ENCODE peak calls at places on chromosomes 12 and 14, in seven cellular contexts. One of them, this sample, is unnamed.

GRCh38 chr14:31895206-31895605 is 181.9 kb upstream of the ARHGAP5 start:
- DNase-seq in stimulated activated CD8-positive, alpha-beta memory T cell treated with anti-CD3 and anti-CD28 coated beads, Interleukin-7, amount 100 ng/mL, for 4 hours: no peak
- DNase-seq in neuronal stem cell: no peak
- DNase-seq in GM12865: no peak
- DNase-seq in left ventricle myocardium superior: no peak
- DNase-seq in AG10803: peak; percentile 58
- DNase-seq in naive thymus-derived CD8-positive, alpha-beta T cell: no peak
- DNase-seq in this sample: no peak

GRCh38 chr12:92574046-92574783 is 128.6 kb upstream of the PLEKHG7 start:
- DNase-seq in stimulated activated CD8-positive, alpha-beta memory T cell treated with anti-CD3 and anti-CD28 coated beads, Interleukin-7, amount 100 ng/mL, for 4 hours: no peak
- DNase-seq in naive thymus-derived CD8-positive, alpha-beta T cell: no peak
- DNase-seq in GM12865: no peak
- DNase-seq in neuronal stem cell: no peak
- DNase-seq in AG10803: peak; percentile 39
- DNase-seq in left ventricle myocardium superior: no peak
- DNase-seq in this sample: no peak

GRCh38 chr14:104119119-104119699 is 19.2 kb upstream of the KIF26A start:
- DNase-seq in stimulated activated CD8-positive, alpha-beta memory T cell treated with anti-CD3 and anti-CD28 coated beads, Interleukin-7, amount 100 ng/mL, for 4 hours: no peak
- DNase-seq in AG10803: no peak
- DNase-seq in neuronal stem cell: no peak
- DNase-seq in left ventricle myocardium superior: peak; percentile 10
- DNase-seq in GM12865: no peak
- DNase-seq in naive thymus-derived CD8-positive, alpha-beta T cell: no peak
- DNase-seq in this sample: no peak

GRCh38 chr14:79544671-79545070 is 666.6 kb downstream of the DIO2 start:
- DNase-seq in naive thymus-derived CD8-positive, alpha-beta T cell: no peak
- DNase-seq in AG10803: peak; percentile 59
- DNase-seq in neuronal stem cell: no peak
- DNase-seq in GM12865: no peak
- DNase-seq in stimulated activated CD8-positive, alpha-beta memory T cell treated with anti-CD3 and anti-CD28 coated beads, Interleukin-7, amount 100 ng/mL, for 4 hours: no peak
- DNase-seq in left ventricle myocardium superior: no peak
- DNase-seq in this sample: no peak

GRCh38 chr12:50482566-50482965 is 22.2 kb upstream of the DIP2B start:
- DNase-seq in naive thymus-derived CD8-positive, alpha-beta T cell: no peak
- DNase-seq in neuronal stem cell: no peak
- DNase-seq in AG10803: no peak
- DNase-seq in left ventricle myocardium superior: no peak
- DNase-seq in GM12865: no peak
- DNase-seq in stimulated activated CD8-positive, alpha-beta memory T cell treated with anti-CD3 and anti-CD28 coated beads, Interleukin-7, amount 100 ng/mL, for 4 hours: no peak
- DNase-seq in this sample: no peak

GRCh38 chr14:38553586-38553985 is 297.7 kb upstream of the CLEC14A start:
- DNase-seq in neuronal stem cell: no peak
- DNase-seq in AG10803: peak; percentile 88
- DNase-seq in GM12865: no peak
- DNase-seq in naive thymus-derived CD8-positive, alpha-beta T cell: no peak
- DNase-seq in left ventricle myocardium superior: no peak
- DNase-seq in stimulated activated CD8-positive, alpha-beta memory T cell treated with anti-CD3 and anti-CD28 coated beads, Interleukin-7, amount 100 ng/mL, for 4 hours: no peak
- DNase-seq in this sample: no peak

GRCh38 chr12:118375348-118375747 is 1.0 kb upstream of the SUDS3 start:
- DNase-seq in GM12865: no peak
- DNase-seq in left ventricle myocardium superior: no peak
- DNase-seq in AG10803: no peak
- DNase-seq in neuronal stem cell: no peak
- DNase-seq in naive thymus-derived CD8-positive, alpha-beta T cell: no peak
- DNase-seq in stimulated activated CD8-positive, alpha-beta memory T cell treated with anti-CD3 and anti-CD28 coated beads, Interleukin-7, amount 100 ng/mL, for 4 hours: no peak
- DNase-seq in this sample: no peak

GRCh38 chr14:33941727-33942126 is 9.1 kb downstream of the EGLN3 start:
- DNase-seq in AG10803: no peak
- DNase-seq in neuronal stem cell: no peak
- DNase-seq in stimulated activated CD8-positive, alpha-beta memory T cell treated with anti-CD3 and anti-CD28 coated beads, Interleukin-7, amount 100 ng/mL, for 4 hours: no peak
- DNase-seq in left ventricle myocardium superior: no peak
- DNase-seq in naive thymus-derived CD8-positive, alpha-beta T cell: no peak
- DNase-seq in GM12865: no peak
- DNase-seq in this sample: no peak

GRCh38 chr14:52954346-52955214 is 3.7 kb upstream of the FERMT2 start:
- DNase-seq in AG10803: no peak
- DNase-seq in left ventricle myocardium superior: no peak
- DNase-seq in neuronal stem cell: no peak
- DNase-seq in GM12865: peak; percentile 31
- DNase-seq in naive thymus-derived CD8-positive, alpha-beta T cell: no peak
- DNase-seq in stimulated activated CD8-positive, alpha-beta memory T cell treated with anti-CD3 and anti-CD28 coated beads, Interleukin-7, amount 100 ng/mL, for 4 hours: no peak
- DNase-seq in this sample: no peak

GRCh38 chr12:27013606-27014084 is 539 bp downstream of the TM7SF3 start:
- DNase-seq in left ventricle myocardium superior: no peak
- DNase-seq in neuronal stem cell: no peak
- DNase-seq in naive thymus-derived CD8-positive, alpha-beta T cell: no peak
- DNase-seq in AG10803: peak; percentile 34
- DNase-seq in GM12865: no peak
- DNase-seq in stimulated activated CD8-positive, alpha-beta memory T cell treated with anti-CD3 and anti-CD28 coated beads, Interleukin-7, amount 100 ng/mL, for 4 hours: no peak
- DNase-seq in this sample: no peak

GRCh38 chr12:104356231-104357115 is 52.9 kb downstream of the EID3 start:
- DNase-seq in left ventricle myocardium superior: no peak
- DNase-seq in naive thymus-derived CD8-positive, alpha-beta T cell: no peak
- DNase-seq in stimulated activated CD8-positive, alpha-beta memory T cell treated with anti-CD3 and anti-CD28 coated beads, Interleukin-7, amount 100 ng/mL, for 4 hours: no peak
- DNase-seq in neuronal stem cell: no peak
- DNase-seq in AG10803: no peak
- DNase-seq in GM12865: no peak
- DNase-seq in this sample: no peak

GRCh38 chr14:31921251-31921650 is 155.9 kb upstream of the ARHGAP5 start:
- DNase-seq in GM12865: no peak
- DNase-seq in AG10803: peak; percentile 21
- DNase-seq in stimulated activated CD8-positive, alpha-beta memory T cell treated with anti-CD3 and anti-CD28 coated beads, Interleukin-7, amount 100 ng/mL, for 4 hours: no peak
- DNase-seq in neuronal stem cell: no peak
- DNase-seq in naive thymus-derived CD8-positive, alpha-beta T cell: no peak
- DNase-seq in left ventricle myocardium superior: no peak
- DNase-seq in this sample: no peak

GRCh38 chr12:54349658-54350057 is 14.6 kb downstream of the GPR84 start:
- DNase-seq in naive thymus-derived CD8-positive, alpha-beta T cell: no peak
- DNase-seq in stimulated activated CD8-positive, alpha-beta memory T cell treated with anti-CD3 and anti-CD28 coated beads, Interleukin-7, amount 100 ng/mL, for 4 hours: no peak
- DNase-seq in GM12865: no peak
- DNase-seq in neuronal stem cell: no peak
- DNase-seq in AG10803: no peak
- DNase-seq in left ventricle myocardium superior: no peak
- DNase-seq in this sample: no peak

GRCh38 chr14:100078997-100079561 is 13.9 kb downstream of the EVL start:
- DNase-seq in AG10803: peak; percentile 84
- DNase-seq in left ventricle myocardium superior: no peak
- DNase-seq in naive thymus-derived CD8-positive, alpha-beta T cell: peak; percentile 89
- DNase-seq in neuronal stem cell: no peak
- DNase-seq in stimulated activated CD8-positive, alpha-beta memory T cell treated with anti-CD3 and anti-CD28 coated beads, Interleukin-7, amount 100 ng/mL, for 4 hours: peak; percentile 75
- DNase-seq in GM12865: peak; percentile 35
- DNase-seq in this sample: peak; percentile 92

GRCh38 chr12:105201389-105201788 is 34.6 kb downstream of the APPL2 start:
- DNase-seq in left ventricle myocardium superior: no peak
- DNase-seq in naive thymus-derived CD8-positive, alpha-beta T cell: no peak
- DNase-seq in GM12865: no peak
- DNase-seq in stimulated activated CD8-positive, alpha-beta memory T cell treated with anti-CD3 and anti-CD28 coated beads, Interleukin-7, amount 100 ng/mL, for 4 hours: no peak
- DNase-seq in neuronal stem cell: no peak
- DNase-seq in AG10803: no peak
- DNase-seq in this sample: no peak

This sample was measured in naive thymus-derived CD4-positive, alpha-beta T cell.